ENCODE peak calls at places on chromosomes 1 and 21, in six cellular contexts. D, U, F, V, Z and H are unnamed samples.

GRCh38 chr1:14500041-14500440 is 98.4 kb upstream of the KAZN start:
- DNase-seq in V (no peak), D (no peak), F (no peak), U (no peak), Z (no peak), H (no peak)

GRCh38 chr1:23019851-23020625 is 770 bp downstream of the KDM1A start:
- DNase-seq in U (no peak), Z (peak; percentile 81), F (peak; percentile 43), D (peak; percentile 49), V (peak; percentile 55), H (peak; percentile 32)

GRCh38 chr1:78101514-78101913 is 55.7 kb downstream of the GIPC2 start:
- DNase-seq in D (peak; percentile 94), Z (no peak), V (no peak), U (peak; percentile 72), F (peak; percentile 19), H (peak; percentile 45)

GRCh38 chr21:36657999-36658398 is 40.9 kb upstream of the SIM2 start:
- DNase-seq in F (no peak), Z (no peak), V (no peak), U (no peak), D (no peak), H (no peak)

GRCh38 chr1:84103197-84103992 is 40.7 kb upstream of the PRKACB start:
- DNase-seq in U (no peak), F (peak; percentile 48), Z (peak; percentile 64), V (peak; percentile 21), D (peak; percentile 92), H (peak; percentile 77)

GRCh38 chr1:225454067-225454618 is 26.3 kb upstream of the LBR start:
- DNase-seq in F (no peak), U (peak; percentile 50), V (no peak), Z (no peak), D (peak; percentile 36), H (peak; percentile 97)

GRCh38 chr1:188295157-188295556 is 1466.4 kb downstream of the PLA2G4A start:
- DNase-seq in D (no peak), Z (no peak), V (no peak), F (no peak), U (no peak), H (no peak)

GRCh38 chr1:215958836-215959235 is 391.7 kb downstream of the KCTD3 start:
- DNase-seq in U (no peak), D (peak; percentile 28), V (no peak), F (no peak), Z (no peak), H (no peak)

GRCh38 chr1:94621392-94621791 is 79.8 kb upstream of the F3 start:
- DNase-seq in U (peak; percentile 76), D (peak; percentile 48), F (no peak), V (no peak), Z (no peak), H (peak; percentile 87)

GRCh38 chr1:171869097-171869496 is 27.8 kb downstream of the DNM3 start:
- DNase-seq in Z (no peak), V (no peak), D (no peak), F (peak; percentile 15), U (no peak), H (peak; percentile 31)

GRCh38 chr1:241838831-241839365 is 9.1 kb upstream of the EXO1 start:
- DNase-seq in Z (no peak), U (no peak), F (no peak), V (no peak), D (peak; percentile 38), H (no peak)

GRCh38 chr1:229300099-229300757 is 29.3 kb downstream of the RAB4A start:
- DNase-seq in V (no peak), F (no peak), D (no peak), Z (no peak), U (no peak), H (peak; percentile 23)

GRCh38 chr1:50423670-50424000 is 392 bp upstream of the DMRTA2 start:
- DNase-seq in U (no peak), V (peak; percentile 77), D (no peak), F (no peak), Z (peak; percentile 70), H (no peak)

GRCh38 chr1:228174482-228175315 is 9.1 kb downstream of the IBA57 start:
- DNase-seq in F (peak; percentile 39), U (no peak), Z (no peak), D (no peak), V (peak; percentile 62), H (no peak)

GRCh38 chr1:203216274-203217138 is 13.0 kb downstream of the CHIT1 start:
- DNase-seq in V (peak; percentile 73), U (peak; percentile 52), F (peak; percentile 49), Z (no peak), D (peak; percentile 68), H (peak; percentile 89)

GRCh38 chr1:69824932-69825331 is 257.2 kb downstream of the LRRC7 start:
- DNase-seq in U (no peak), Z (no peak), V (no peak), D (peak; percentile 50), F (no peak), H (no peak)

GRCh38 chr1:15881961-15882360 is 34.5 kb downstream of the SPEN start:
- DNase-seq in F (no peak), D (no peak), V (no peak), U (no peak), Z (no peak), H (no peak)

GRCh38 chr1:176643536-176643935 is 180.6 kb downstream of the PAPPA2 start:
- DNase-seq in U (no peak), V (no peak), D (peak; percentile 88), F (no peak), Z (no peak), H (peak; percentile 46)

GRCh38 chr1:245715970-245716369 is 561.2 kb downstream of the KIF26B start:
- DNase-seq in F (no peak), Z (no peak), U (no peak), D (peak; percentile 90), V (no peak), H (peak; percentile 95)

GRCh38 chr1:3249846-3250501 is 181.0 kb downstream of the PRDM16 start:
- DNase-seq in Z (no peak), V (no peak), U (peak; percentile 61), F (no peak), D (no peak), H (no peak)

GRCh38 chr1:25651824-25652741 is 35.5 kb downstream of the MAN1C1 start:
- DNase-seq in F (peak; percentile 17), D (no peak), U (no peak), V (no peak), Z (no peak), H (no peak)

GRCh38 chr1:207077470-207078377 is 10.9 kb upstream of the C4BPB start:
- DNase-seq in D (peak; percentile 81), F (peak; percentile 50), V (peak; percentile 64), U (peak; percentile 74), Z (no peak), H (peak; percentile 96)

GRCh38 chr1:32273389-32274208 is 18.3 kb upstream of the HDAC1 start:
- DNase-seq in V (no peak), Z (no peak), F (no peak), D (no peak), U (peak; percentile 46), H (no peak)

GRCh38 chr1:52994658-52995057 is 67.4 kb upstream of the PODN start:
- DNase-seq in Z (no peak), F (no peak), U (no peak), D (no peak), V (no peak), H (no peak)

GRCh38 chr1:206890125-206890637 is 7.1 kb upstream of the IL24 start:
- DNase-seq in Z (no peak), U (no peak), V (no peak), D (peak; percentile 68), F (no peak), H (peak; percentile 99)

GRCh38 chr1:9942399-9942938 is 722 bp downstream of the LZIC start:
- DNase-seq in Z (no peak), V (peak; percentile 63), D (peak; percentile 72), F (no peak), U (no peak), H (peak; percentile 67)

GRCh38 chr1:189775343-189775742 is 702.3 kb downstream of the BRINP3 start:
- DNase-seq in D (no peak), U (no peak), F (no peak), V (no peak), Z (no peak), H (peak; percentile 67)

GRCh38 chr1:218499021-218499691 is 154.0 kb downstream of the TGFB2 start:
- DNase-seq in D (peak; percentile 73), Z (no peak), F (no peak), V (no peak), U (no peak), H (peak; percentile 63)

GRCh38 chr1:153929433-153929825 is 6.7 kb upstream of the GATAD2B start:
- DNase-seq in F (no peak), D (no peak), Z (no peak), V (no peak), U (no peak), H (no peak)

GRCh38 chr1:236425031-236425663 is 31.1 kb downstream of the EDARADD start:
- DNase-seq in Z (no peak), U (no peak), V (peak; percentile 88), D (no peak), F (no peak), H (no peak)

GRCh38 chr1:238753205-238753720 is 633.1 kb upstream of the CHRM3 start:
- DNase-seq in Z (no peak), U (no peak), F (no peak), V (no peak), D (no peak), H (no peak)